ENCODE peak calls at places on chromosomes 4 and X, in five cellular contexts. O is activated gamma-delta T cell treated with anti-CD3 and anti-CD28 coated beads, Interleukin-2, amount 50 U/mL, for 16 hours; V is HT-29; W is GOT3; G is right cardiac atrium. X is an unnamed sample.

GRCh38 chr4:868421-868820 is 42.5 kb upstream of the CPLX1 start:
- DNase-seq in O (no peak), V (no peak), W (no peak), G (no peak), X (no peak)

GRCh38 chrX:44431206-44431605 is 87.7 kb upstream of the EFHC2 start:
- DNase-seq in O (no peak), V (peak), W (no peak), G (no peak), X (peak)

GRCh38 chr4:4439782-4440181 is 52.9 kb downstream of the NSG1 start:
- DNase-seq in O (no peak), V (no peak), W (no peak), G (no peak), X (no peak)

GRCh38 chr4:38319456-38320348 is 344.3 kb upstream of the KLF3 start:
- DNase-seq in O (peak), V (peak), W (peak), G (peak), X (peak)

GRCh38 chrX:150569155-150569477 is 695 bp downstream of the MTM1 start:
- DNase-seq in O (no peak), V (no peak), W (no peak), G (peak), X (peak)

GRCh38 chr4:114312349-114312748 is 286.3 kb upstream of the UGT8 start:
- DNase-seq in O (no peak), V (no peak), W (no peak), G (no peak), X (no peak)

GRCh38 chr4:149017022-149017734 is 575.0 kb upstream of the NR3C2 start:
- DNase-seq in O (no peak), V (no peak), W (no peak), G (no peak), X (no peak)

GRCh38 chr4:7359302-7360063 is 75.2 kb downstream of the PSAPL1 start:
- DNase-seq in O (no peak), V (no peak), W (no peak), G (no peak), X (no peak)